ENCODE peak calls at places on chromosomes 2 and 18, in seven cellular contexts. One of them, this sample, is unnamed.

GRCh38 chr2:24022975-24023575 is 13.2 kb downstream of the MFSD2B start:
- DNase-seq in HCT116: no peak
- DNase-seq in IMR-90: no peak
- DNase-seq in uterus: no peak
- DNase-seq in Peyer's patch: no peak
- DNase-seq in ovary: no peak
- DNase-seq in prostate gland: no peak
- DNase-seq in this sample: no peak

GRCh38 chr2:126658910-126659613 is 3.1 kb downstream of the GYPC start:
- DNase-seq in ovary: peak; percentile 50
- DNase-seq in uterus: peak; percentile 46
- DNase-seq in Peyer's patch: peak; percentile 90
- DNase-seq in prostate gland: no peak
- DNase-seq in IMR-90: peak; percentile 73
- DNase-seq in HCT116: no peak
- DNase-seq in this sample: peak; percentile 35

GRCh38 chr2:166184789-166185188 is 57.0 kb upstream of the SCN1A start:
- DNase-seq in ovary: no peak
- DNase-seq in prostate gland: peak; percentile 20
- DNase-seq in Peyer's patch: no peak
- DNase-seq in HCT116: no peak
- DNase-seq in uterus: no peak
- DNase-seq in IMR-90: peak; percentile 52
- DNase-seq in this sample: no peak

GRCh38 chr2:25521126-25521525 is 152.3 kb downstream of the DTNB start:
- DNase-seq in prostate gland: no peak
- DNase-seq in uterus: no peak
- DNase-seq in IMR-90: peak; percentile 30
- DNase-seq in Peyer's patch: no peak
- DNase-seq in ovary: no peak
- DNase-seq in HCT116: no peak
- DNase-seq in this sample: no peak

GRCh38 chr2:188665727-188666304 is 308.4 kb upstream of the COL3A1 start:
- DNase-seq in uterus: no peak
- DNase-seq in Peyer's patch: no peak
- DNase-seq in HCT116: no peak
- DNase-seq in ovary: no peak
- DNase-seq in IMR-90: no peak
- DNase-seq in prostate gland: no peak
- DNase-seq in this sample: no peak

GRCh38 chr2:165239230-165239629 is at the start of gene SCN2A:
- DNase-seq in Peyer's patch: no peak
- DNase-seq in ovary: no peak
- DNase-seq in uterus: no peak
- DNase-seq in IMR-90: peak; percentile 49
- DNase-seq in prostate gland: no peak
- DNase-seq in HCT116: peak; percentile 47
- DNase-seq in this sample: peak; percentile 14

GRCh38 chr2:60213865-60214657 is 339.4 kb downstream of the BCL11A start:
- DNase-seq in Peyer's patch: peak; percentile 80
- DNase-seq in uterus: no peak
- DNase-seq in HCT116: no peak
- DNase-seq in prostate gland: peak; percentile 88
- DNase-seq in IMR-90: no peak
- DNase-seq in ovary: no peak
- DNase-seq in this sample: peak; percentile 84

GRCh38 chr18:73352546-73352945 is 484.8 kb upstream of the NETO1 start:
- DNase-seq in HCT116: no peak
- DNase-seq in Peyer's patch: no peak
- DNase-seq in prostate gland: no peak
- DNase-seq in IMR-90: peak; percentile 2
- DNase-seq in uterus: no peak
- DNase-seq in ovary: no peak
- DNase-seq in this sample: no peak

GRCh38 chr18:76507830-76508381 is 12.9 kb upstream of the ZNF516 start:
- DNase-seq in Peyer's patch: no peak
- DNase-seq in uterus: no peak
- DNase-seq in IMR-90: no peak
- DNase-seq in prostate gland: no peak
- DNase-seq in ovary: no peak
- DNase-seq in HCT116: no peak
- DNase-seq in this sample: no peak

GRCh38 chr18:2104620-2105462 is 466.5 kb downstream of the METTL4 start:
- DNase-seq in prostate gland: peak; percentile 7
- DNase-seq in ovary: no peak
- DNase-seq in uterus: no peak
- DNase-seq in Peyer's patch: peak; percentile 63
- DNase-seq in IMR-90: peak; percentile 24
- DNase-seq in HCT116: peak; percentile 31
- DNase-seq in this sample: peak; percentile 52

GRCh38 chr2:239263231-239263936 is 137.4 kb downstream of the HDAC4 start:
- DNase-seq in prostate gland: no peak
- DNase-seq in IMR-90: no peak
- DNase-seq in HCT116: no peak
- DNase-seq in uterus: no peak
- DNase-seq in Peyer's patch: peak; percentile 28
- DNase-seq in ovary: no peak
- DNase-seq in this sample: no peak
- H3K4me1 ChIP-seq in prostate gland: peaks cover 28% of the 10 kb centered on the region
- H3K4me1 ChIP-seq in IMR-90: peaks cover 48% of the 10 kb centered on the region
- H3K4me1 ChIP-seq in HCT116: peaks cover 45% of the 10 kb centered on the region
- H3K4me1 ChIP-seq in uterus: peaks cover 3% of the 10 kb centered on the region
- H3K4me1 ChIP-seq in Peyer's patch: peaks cover 53% of the 10 kb centered on the region
- H3K4me1 ChIP-seq in ovary: peaks cover 46% of the 10 kb centered on the region
- H3K4me1 ChIP-seq in this sample: peaks cover 40% of the 10 kb centered on the region

GRCh38 chr18:80115035-80115434 is 6.0 kb downstream of the ADNP2 start:
- DNase-seq in ovary: no peak
- DNase-seq in uterus: no peak
- DNase-seq in Peyer's patch: no peak
- DNase-seq in IMR-90: no peak
- DNase-seq in prostate gland: no peak
- DNase-seq in HCT116: no peak
- DNase-seq in this sample: no peak

GRCh38 chr18:80126797-80127196 is 17.7 kb downstream of the ADNP2 start:
- DNase-seq in IMR-90: no peak
- DNase-seq in prostate gland: no peak
- DNase-seq in HCT116: no peak
- DNase-seq in ovary: no peak
- DNase-seq in Peyer's patch: no peak
- DNase-seq in uterus: no peak
- DNase-seq in this sample: no peak

GRCh38 chr18:80119111-80119510 is 10.0 kb downstream of the ADNP2 start:
- DNase-seq in HCT116: no peak
- DNase-seq in prostate gland: no peak
- DNase-seq in IMR-90: no peak
- DNase-seq in Peyer's patch: no peak
- DNase-seq in uterus: no peak
- DNase-seq in ovary: no peak
- DNase-seq in this sample: no peak

GRCh38 chr18:80124131-80124530 is 15.1 kb downstream of the ADNP2 start:
- DNase-seq in Peyer's patch: no peak
- DNase-seq in HCT116: no peak
- DNase-seq in ovary: no peak
- DNase-seq in prostate gland: no peak
- DNase-seq in uterus: no peak
- DNase-seq in IMR-90: no peak
- DNase-seq in this sample: no peak

GRCh38 chr18:80120932-80121331 is 11.9 kb downstream of the ADNP2 start:
- DNase-seq in HCT116: no peak
- DNase-seq in prostate gland: no peak
- DNase-seq in IMR-90: no peak
- DNase-seq in Peyer's patch: no peak
- DNase-seq in uterus: no peak
- DNase-seq in ovary: no peak
- DNase-seq in this sample: no peak
- H3K9me3 ChIP-seq in HCT116: no peaks in the 10 kb centered on the region
- H3K9me3 ChIP-seq in prostate gland: no peaks in the 10 kb centered on the region
- H3K9me3 ChIP-seq in IMR-90: no peaks in the 10 kb centered on the region
- H3K9me3 ChIP-seq in Peyer's patch: no peaks in the 10 kb centered on the region
- H3K9me3 ChIP-seq in uterus: no peaks in the 10 kb centered on the region
- H3K9me3 ChIP-seq in ovary: no peaks in the 10 kb centered on the region
- H3K9me3 ChIP-seq in this sample: no peaks in the 10 kb centered on the region

GRCh38 chr2:203237501-203238238 is 1.1 kb upstream of the CYP20A1 start:
- DNase-seq in IMR-90: no peak
- DNase-seq in uterus: no peak
- DNase-seq in HCT116: no peak
- DNase-seq in Peyer's patch: no peak
- DNase-seq in ovary: no peak
- DNase-seq in prostate gland: no peak
- DNase-seq in this sample: no peak
- TF ChIP-seq POLR2A in IMR-90: no peak
- TF ChIP-seq POLR2A in uterus: no peak
- TF ChIP-seq POLR2A in HCT116: no peak
- TF ChIP-seq POLR2A in Peyer's patch: no peak
- TF ChIP-seq POLR2A in ovary: no peak
- TF ChIP-seq POLR2A in prostate gland: no peak
- TF ChIP-seq POLR2A in this sample: no peak

GRCh38 chr2:96153991-96154431 is 8.8 kb upstream of the DUSP2 start:
- DNase-seq in prostate gland: no peak
- DNase-seq in ovary: no peak
- DNase-seq in HCT116: no peak
- DNase-seq in Peyer's patch: no peak
- DNase-seq in IMR-90: no peak
- DNase-seq in uterus: no peak
- DNase-seq in this sample: no peak
- H3K4me1 ChIP-seq in prostate gland: no peaks in the 10 kb centered on the region
- H3K4me1 ChIP-seq in ovary: no peaks in the 10 kb centered on the region
- H3K4me1 ChIP-seq in HCT116: no peaks in the 10 kb centered on the region
- H3K4me1 ChIP-seq in Peyer's patch: peaks cover 24% of the 10 kb centered on the region
- H3K4me1 ChIP-seq in IMR-90: no peaks in the 10 kb centered on the region
- H3K4me1 ChIP-seq in uterus: no peaks in the 10 kb centered on the region
- H3K4me1 ChIP-seq in this sample: no peaks in the 10 kb centered on the region

DNA sequence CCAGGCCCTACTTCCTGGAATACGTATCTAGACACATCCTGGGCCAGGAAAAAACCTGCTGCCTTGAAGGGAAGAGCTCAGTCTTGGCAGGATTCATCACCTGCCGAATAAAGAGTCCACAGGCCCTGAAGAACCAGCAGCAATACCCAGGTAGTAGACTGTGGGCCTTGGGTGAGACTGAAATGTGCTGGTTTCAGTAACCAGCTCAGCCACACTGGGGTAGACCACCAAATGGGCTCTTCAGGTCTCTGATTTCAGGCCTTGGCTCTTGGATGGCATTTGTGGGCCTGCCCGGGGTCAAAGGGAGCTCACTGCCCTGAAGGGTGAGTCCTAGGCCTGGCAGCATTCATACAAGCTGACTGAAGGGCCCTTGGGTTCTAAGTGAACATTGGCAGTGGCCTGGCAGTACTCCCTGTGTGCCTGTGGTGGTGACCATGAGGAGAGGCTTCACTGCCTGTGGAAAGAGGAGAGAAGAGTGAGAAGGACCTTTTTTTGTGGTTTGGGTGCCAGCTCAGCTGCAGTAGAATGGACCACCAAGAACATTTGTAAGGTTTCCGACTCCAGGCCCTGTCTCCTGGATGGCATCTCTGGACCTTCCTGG is 175.1 kb downstream of the ANKRD30B start:
- DNase-seq in uterus: no peak
- DNase-seq in Peyer's patch: no peak
- DNase-seq in ovary: no peak
- DNase-seq in IMR-90: no peak
- DNase-seq in prostate gland: no peak
- DNase-seq in HCT116: no peak
- DNase-seq in this sample: no peak
- H3K9me3 ChIP-seq in uterus: no peaks in the 10 kb centered on the region
- H3K9me3 ChIP-seq in Peyer's patch: no peaks in the 10 kb centered on the region
- H3K9me3 ChIP-seq in ovary: no peaks in the 10 kb centered on the region
- H3K9me3 ChIP-seq in IMR-90: peaks cover 42% of the 10 kb centered on the region
- H3K9me3 ChIP-seq in prostate gland: no peaks in the 10 kb centered on the region
- H3K9me3 ChIP-seq in HCT116: peaks cover 31% of the 10 kb centered on the region
- H3K9me3 ChIP-seq in this sample: no peaks in the 10 kb centered on the region

DNA sequence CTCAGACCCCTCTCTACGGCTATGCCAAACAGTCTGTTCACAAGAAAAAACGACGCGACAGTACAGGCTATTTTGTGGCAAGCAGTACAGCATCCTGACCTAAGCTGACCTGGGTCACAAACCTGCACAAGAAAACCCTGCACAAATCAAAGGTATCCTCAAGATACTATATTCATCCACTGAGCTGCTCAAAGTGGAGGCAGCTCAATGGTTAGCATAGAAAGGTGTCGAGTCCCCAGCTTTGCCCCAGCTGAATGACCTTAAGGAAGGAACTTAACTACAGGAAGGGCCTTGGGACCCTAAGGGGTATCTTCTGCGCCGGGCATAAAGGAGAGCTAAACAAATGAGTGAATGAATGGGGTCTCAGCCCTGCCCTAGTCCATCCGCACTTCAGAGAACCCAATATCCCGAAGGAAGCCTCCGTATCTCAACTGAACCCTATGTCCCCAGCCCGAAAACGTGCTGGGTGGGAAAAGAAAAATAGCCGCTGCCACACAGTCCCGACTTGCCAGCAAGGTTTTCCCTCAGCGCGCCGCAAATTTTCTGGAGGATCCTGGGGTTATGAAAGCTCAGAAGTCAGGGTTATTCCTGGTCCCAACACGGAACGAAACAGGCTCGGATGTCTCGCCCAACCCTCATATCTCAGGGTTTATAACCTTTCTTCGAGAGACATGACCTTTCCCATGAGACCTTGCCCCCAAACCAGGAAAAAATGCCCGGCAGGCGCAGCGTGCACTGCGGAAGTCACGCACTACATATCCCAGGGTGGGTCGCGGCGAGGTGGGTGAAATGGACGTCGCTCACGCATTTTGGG is at the start of gene FASTKD1:
- DNase-seq in HCT116: peak; percentile 82
- DNase-seq in uterus: peak; percentile 81
- DNase-seq in ovary: peak; percentile 77
- DNase-seq in Peyer's patch: peak; percentile 96
- DNase-seq in IMR-90: peak; percentile 81
- DNase-seq in prostate gland: peak; percentile 82
- DNase-seq in this sample: peak; percentile 89
- TF ChIP-seq POLR2A in HCT116: peak; percentile 75
- TF ChIP-seq POLR2A in uterus: peak; percentile 21
- TF ChIP-seq POLR2A in ovary: no peak
- TF ChIP-seq POLR2A in Peyer's patch: peak; percentile 40
- TF ChIP-seq POLR2A in IMR-90: no peak
- TF ChIP-seq POLR2A in prostate gland: no peak
- TF ChIP-seq POLR2A in this sample: no peak

GRCh38 chr2:99865217-99865569 is 277.2 kb downstream of the AFF3 start:
- DNase-seq in ovary: no peak
- DNase-seq in uterus: no peak
- DNase-seq in prostate gland: no peak
- DNase-seq in HCT116: no peak
- DNase-seq in Peyer's patch: no peak
- DNase-seq in IMR-90: no peak
- DNase-seq in this sample: no peak
- H3K4me1 ChIP-seq in ovary: peaks cover 1% of the 10 kb centered on the region
- H3K4me1 ChIP-seq in uterus: no peaks in the 10 kb centered on the region
- H3K4me1 ChIP-seq in prostate gland: peaks cover 4% of the 10 kb centered on the region
- H3K4me1 ChIP-seq in HCT116: no peaks in the 10 kb centered on the region
- H3K4me1 ChIP-seq in Peyer's patch: peaks cover 6% of the 10 kb centered on the region
- H3K4me1 ChIP-seq in IMR-90: peaks cover 42% of the 10 kb centered on the region
- H3K4me1 ChIP-seq in this sample: no peaks in the 10 kb centered on the region